ENCODE peak calls at places on chromosomes 12 and 14, in nine cellular contexts. R, V, T, H, L, W, E, K and F are unnamed samples.

GRCh38 chr12:86660488-86661171 is 404.4 kb upstream of the MGAT4C start:
- DNase-seq in R (peak), V (peak), T (no peak), H (no peak), L (peak), W (no peak), E (no peak), K (no peak), F (peak)

GRCh38 chr12:83141460-83141994 is 454.8 kb downstream of the TMTC2 start:
- DNase-seq in R (no peak), V (no peak), T (no peak), H (no peak), L (no peak), W (no peak), E (no peak), K (no peak), F (no peak)

GRCh38 chr12:75452675-75453330 is 27.8 kb upstream of the GLIPR1 start:
- DNase-seq in R (peak), V (peak), T (no peak), H (no peak), L (peak), W (no peak), E (no peak), K (no peak), F (peak)

GRCh38 chr14:62428429-62429203 is 616.6 kb downstream of the KCNH5 start:
- DNase-seq in R (peak), V (peak), T (no peak), H (no peak), L (peak), W (no peak), E (no peak), K (no peak), F (peak)

GRCh38 chr12:94208433-94208921 is 60.1 kb downstream of the PLXNC1 start:
- DNase-seq in R (no peak), V (no peak), T (peak), H (no peak), L (no peak), W (no peak), E (peak), K (no peak), F (no peak)

GRCh38 chr12:94994312-94994711 is 9.2 kb downstream of the NDUFA12 start:
- DNase-seq in R (peak), V (peak), T (no peak), H (no peak), L (peak), W (no peak), E (no peak), K (no peak), F (peak)

GRCh38 chr12:67663121-67663520 is 14.6 kb downstream of the DYRK2 start:
- DNase-seq in R (peak), V (no peak), T (no peak), H (no peak), L (peak), W (no peak), E (no peak), K (no peak), F (peak)

GRCh38 chr12:122903704-122904034 is 7.7 kb upstream of the VPS37B start:
- DNase-seq in R (no peak), V (no peak), T (no peak), H (no peak), L (no peak), W (no peak), E (no peak), K (no peak), F (no peak)

GRCh38 chr12:48028541-48029400 is 24.5 kb upstream of the COL2A1 start:
- DNase-seq in R (no peak), V (no peak), T (no peak), H (no peak), L (no peak), W (no peak), E (no peak), K (no peak), F (no peak)

GRCh38 chr12:31951008-31951407 is 8.2 kb upstream of the RESF1 start:
- DNase-seq in R (no peak), V (no peak), T (no peak), H (no peak), L (no peak), W (no peak), E (no peak), K (no peak), F (no peak)

GRCh38 chr14:94173885-94174621 is at the start of gene PPP4R4:
- DNase-seq in R (peak), V (peak), T (peak), H (peak), L (peak), W (peak), E (peak), K (peak), F (peak)

GRCh38 chr12:121515615-121516014 is 65.2 kb downstream of the KDM2B start:
- DNase-seq in R (no peak), V (no peak), T (no peak), H (no peak), L (no peak), W (no peak), E (no peak), K (no peak), F (peak)

GRCh38 chr14:60738843-60739508 is 4.4 kb downstream of the MNAT1 start:
- DNase-seq in R (peak), V (no peak), T (no peak), H (no peak), L (no peak), W (no peak), E (no peak), K (no peak), F (no peak)

GRCh38 chr12:111174283-111175108 is 194.4 kb downstream of the PHETA1 start:
- DNase-seq in R (no peak), V (peak), T (no peak), H (no peak), L (no peak), W (peak), E (no peak), K (no peak), F (no peak)

GRCh38 chr12:52860102-52860838 is 11.5 kb upstream of the KRT78 start:
- DNase-seq in R (peak), V (peak), T (no peak), H (no peak), L (peak), W (no peak), E (no peak), K (no peak), F (peak)

GRCh38 chr12:49626169-49626835 is 2.9 kb downstream of the PRPF40B start:
- DNase-seq in R (no peak), V (peak), T (no peak), H (no peak), L (no peak), W (no peak), E (no peak), K (no peak), F (peak)

GRCh38 chr12:13504074-13504473 is 307.5 kb downstream of the EMP1 start:
- DNase-seq in R (no peak), V (peak), T (no peak), H (no peak), L (peak), W (no peak), E (no peak), K (no peak), F (peak)

GRCh38 chr12:7113389-7113871 is 4.4 kb upstream of the C1RL start:
- DNase-seq in R (peak), V (peak), T (no peak), H (no peak), L (no peak), W (peak), E (peak), K (no peak), F (peak)

GRCh38 chr14:72925815-72926291 is 411 bp upstream of the DCAF4 start:
- DNase-seq in R (no peak), V (no peak), T (no peak), H (no peak), L (no peak), W (no peak), E (no peak), K (no peak), F (no peak)

GRCh38 chr14:53881921-53882320 is 74.7 kb downstream of the BMP4 start:
- DNase-seq in R (no peak), V (no peak), T (no peak), H (no peak), L (no peak), W (no peak), E (no peak), K (no peak), F (no peak)

GRCh38 chr14:90405755-90406154 is 8.9 kb downstream of the CALM1 start:
- DNase-seq in R (no peak), V (no peak), T (no peak), H (no peak), L (no peak), W (no peak), E (no peak), K (no peak), F (no peak)

GRCh38 chr12:75837700-75838099 is 193.9 kb downstream of the PHLDA1 start:
- DNase-seq in R (no peak), V (no peak), T (no peak), H (no peak), L (no peak), W (peak), E (no peak), K (no peak), F (no peak)

GRCh38 chr14:65230287-65230728 is 128.0 kb upstream of the MAX start:
- DNase-seq in R (peak), V (no peak), T (no peak), H (no peak), L (peak), W (peak), E (no peak), K (no peak), F (no peak)

GRCh38 chr12:11763760-11764520 is 114.5 kb downstream of the ETV6 start:
- DNase-seq in R (peak), V (no peak), T (no peak), H (no peak), L (peak), W (no peak), E (no peak), K (no peak), F (peak)

GRCh38 chr14:95770777-95771176 is 56.9 kb upstream of the TCL1A start:
- DNase-seq in R (no peak), V (no peak), T (no peak), H (no peak), L (no peak), W (no peak), E (no peak), K (no peak), F (no peak)

GRCh38 chr12:75747572-75747995 is 236.2 kb upstream of the KRR1 start:
- DNase-seq in R (peak), V (peak), T (no peak), H (no peak), L (peak), W (no peak), E (no peak), K (no peak), F (peak)

GRCh38 chr12:110266381-110266909 is 14.6 kb upstream of the ATP2A2 start:
- DNase-seq in R (peak), V (no peak), T (no peak), H (no peak), L (no peak), W (no peak), E (no peak), K (no peak), F (no peak)

GRCh38 chr12:107200394-107200793 is 107.0 kb upstream of the CRY1 start:
- DNase-seq in R (peak), V (peak), T (no peak), H (no peak), L (peak), W (no peak), E (no peak), K (no peak), F (peak)

GRCh38 chr12:103956515-103957027 is 9.1 kb upstream of the TDG start:
- DNase-seq in R (no peak), V (no peak), T (no peak), H (no peak), L (no peak), W (peak), E (no peak), K (no peak), F (no peak)

GRCh38 chr12:101552277-101552676 is 42.5 kb upstream of the MYBPC1 start:
- DNase-seq in R (peak), V (peak), T (no peak), H (no peak), L (no peak), W (peak), E (no peak), K (peak), F (peak)

GRCh38 chr12:107329569-107330324 is 236.4 kb upstream of the CRY1 start:
- DNase-seq in R (no peak), V (peak), T (no peak), H (no peak), L (peak), W (no peak), E (no peak), K (no peak), F (peak)

GRCh38 chr14:99476864-99477263 is 3.8 kb downstream of the SETD3 start:
- DNase-seq in R (no peak), V (peak), T (no peak), H (peak), L (peak), W (no peak), E (no peak), K (no peak), F (peak)

GRCh38 chr14:88775532-88775931 is 17.2 kb downstream of the EML5 start:
- DNase-seq in R (no peak), V (peak), T (no peak), H (no peak), L (no peak), W (no peak), E (no peak), K (no peak), F (no peak)

GRCh38 chr12:123075591-123076171 is 75.2 kb downstream of the PITPNM2 start:
- DNase-seq in R (no peak), V (peak), T (peak), H (no peak), L (peak), W (no peak), E (no peak), K (no peak), F (peak)

GRCh38 chr14:24670594-24670993 is 36.6 kb upstream of the GZMB start:
- DNase-seq in R (no peak), V (no peak), T (no peak), H (no peak), L (no peak), W (no peak), E (no peak), K (no peak), F (no peak)

GRCh38 chr14:85856430-85856829 is 326.5 kb downstream of the FLRT2 start:
- DNase-seq in R (no peak), V (peak), T (no peak), H (no peak), L (no peak), W (no peak), E (no peak), K (no peak), F (no peak)

GRCh38 chr14:90661881-90662280 is 154.3 kb downstream of the TTC7B start:
- DNase-seq in R (no peak), V (no peak), T (no peak), H (no peak), L (no peak), W (no peak), E (no peak), K (no peak), F (no peak)

GRCh38 chr12:126792411-126792810 is 1474.6 kb upstream of the TMEM132C start:
- DNase-seq in R (no peak), V (no peak), T (no peak), H (no peak), L (no peak), W (no peak), E (no peak), K (no peak), F (no peak)

GRCh38 chr12:55362675-55363074 is at the start of gene OR6C75:
- DNase-seq in R (no peak), V (no peak), T (no peak), H (no peak), L (no peak), W (no peak), E (no peak), K (no peak), F (no peak)